ENCODE peak calls at places on chromosomes 7 and 10, in ten cellular contexts. D is fibroblast of lung, K is BJ, H is cardiac fibroblast, U is pancreas, N is OCI-LY7, Y is tibial nerve, F is WERI-Rb-1, I is AG10803, T is breast epithelium. P is an unnamed sample.

GRCh38 chr10:79070091-79070610 is 1.4 kb downstream of the ZMIZ1 start:
- DNase-seq in D (peak), K (no peak), H (peak), U (no peak), N (no peak), Y (no peak), F (no peak), I (peak), T (no peak), P (peak)

GRCh38 chr7:78139335-78139734 is 340.8 kb downstream of the PHTF2 start:
- DNase-seq in D (peak), K (peak), H (no peak), U (no peak), N (no peak), Y (no peak), F (no peak), I (peak), T (no peak), P (peak)

GRCh38 chr10:71771821-71772617 is 1.3 kb downstream of the VSIR start:
- DNase-seq in D (peak), K (peak), H (peak), U (peak), N (no peak), Y (no peak), F (no peak), I (peak), T (no peak), P (peak)

GRCh38 chr7:70923086-70923845 is 208.7 kb upstream of the GALNT17 start:
- DNase-seq in D (no peak), K (no peak), H (no peak), U (no peak), N (no peak), Y (no peak), F (no peak), I (no peak), T (no peak), P (no peak)

GRCh38 chr10:43404675-43405221 is 4.2 kb downstream of the HNRNPF start:
- DNase-seq in D (no peak), K (no peak), H (no peak), U (no peak), N (no peak), Y (no peak), F (no peak), I (no peak), T (no peak), P (no peak)

GRCh38 chr7:101315336-101315735 is 6.3 kb downstream of the IFT22 start:
- DNase-seq in D (peak), K (no peak), H (peak), U (peak), N (peak), Y (no peak), F (peak), I (peak), T (no peak), P (peak)

GRCh38 chr7:134440067-134440466 is 18.8 kb downstream of the AKR1B1 start:
- DNase-seq in D (no peak), K (no peak), H (peak), U (no peak), N (no peak), Y (no peak), F (no peak), I (no peak), T (no peak), P (no peak)

GRCh38 chr10:116115797-116116196 is 157.2 kb downstream of the GFRA1 start:
- DNase-seq in D (no peak), K (no peak), H (no peak), U (no peak), N (no peak), Y (no peak), F (no peak), I (no peak), T (no peak), P (no peak)

GRCh38 chr7:26428571-26428970 is 136.9 kb downstream of the SNX10 start:
- DNase-seq in D (no peak), K (no peak), H (no peak), U (no peak), N (no peak), Y (no peak), F (peak), I (no peak), T (no peak), P (no peak)

GRCh38 chr10:1169186-1169885 is 113.2 kb downstream of the WDR37 start:
- DNase-seq in D (no peak), K (no peak), H (no peak), U (no peak), N (no peak), Y (no peak), F (no peak), I (no peak), T (peak), P (no peak)

GRCh38 chr10:110506448-110506847 is 8.7 kb downstream of the DUSP5 start:
- DNase-seq in D (no peak), K (no peak), H (no peak), U (no peak), N (no peak), Y (no peak), F (no peak), I (no peak), T (no peak), P (no peak)

GRCh38 chr10:77156406-77156879 is 481.2 kb downstream of the KCNMA1 start:
- DNase-seq in D (peak), K (peak), H (peak), U (no peak), N (no peak), Y (no peak), F (no peak), I (peak), T (no peak), P (peak)

GRCh38 chr7:28700790-28701203 is 257.3 kb downstream of the TRIL start:
- DNase-seq in D (peak), K (no peak), H (no peak), U (no peak), N (no peak), Y (no peak), F (no peak), I (no peak), T (no peak), P (no peak)

GRCh38 chr7:55325371-55325792 is 39.8 kb upstream of the LANCL2 start:
- DNase-seq in D (peak), K (peak), H (peak), U (peak), N (no peak), Y (no peak), F (no peak), I (peak), T (no peak), P (peak)

GRCh38 chr7:102860351-102860811 is 52.4 kb upstream of the LRRC17 start:
- DNase-seq in D (peak), K (peak), H (peak), U (no peak), N (no peak), Y (no peak), F (no peak), I (peak), T (no peak), P (peak)

GRCh38 chr10:3564599-3564998 is 220.4 kb downstream of the KLF6 start:
- DNase-seq in D (peak), K (no peak), H (no peak), U (no peak), N (no peak), Y (no peak), F (no peak), I (no peak), T (no peak), P (no peak)

GRCh38 chr7:36796850-36797618 is 72.7 kb upstream of the AOAH start:
- DNase-seq in D (no peak), K (no peak), H (no peak), U (no peak), N (no peak), Y (no peak), F (no peak), I (no peak), T (no peak), P (no peak)

GRCh38 chr7:70574970-70575799 is 556.8 kb upstream of the GALNT17 start:
- DNase-seq in D (peak), K (no peak), H (no peak), U (no peak), N (no peak), Y (no peak), F (peak), I (peak), T (no peak), P (no peak)

GRCh38 chr7:158704524-158705233 is at the start of gene NCAPG2:
- DNase-seq in D (peak), K (peak), H (peak), U (peak), N (peak), Y (peak), F (peak), I (peak), T (peak), P (peak)

GRCh38 chr10:18008989-18009388 is 57.3 kb downstream of the SLC39A12 start:
- DNase-seq in D (peak), K (no peak), H (peak), U (no peak), N (no peak), Y (no peak), F (no peak), I (no peak), T (no peak), P (no peak)

GRCh38 chr7:94401411-94401810 is 6.7 kb downstream of the COL1A2 start:
- DNase-seq in D (no peak), K (no peak), H (peak), U (no peak), N (no peak), Y (no peak), F (no peak), I (peak), T (no peak), P (no peak)

GRCh38 chr10:77524300-77524711 is 113.3 kb downstream of the KCNMA1 start:
- DNase-seq in D (peak), K (peak), H (peak), U (no peak), N (no peak), Y (no peak), F (no peak), I (peak), T (no peak), P (peak)

GRCh38 chr7:151689196-151689971 is 169.7 kb upstream of the RHEB start:
- DNase-seq in D (peak), K (no peak), H (no peak), U (peak), N (no peak), Y (no peak), F (no peak), I (no peak), T (peak), P (no peak)

GRCh38 chr10:99427566-99428150 is 2.8 kb downstream of the GOT1 start:
- DNase-seq in D (no peak), K (no peak), H (no peak), U (no peak), N (no peak), Y (no peak), F (no peak), I (no peak), T (no peak), P (no peak)

GRCh38 chr7:2540641-2541051 is 14.7 kb downstream of the BRAT1 start:
- DNase-seq in D (no peak), K (no peak), H (no peak), U (no peak), N (no peak), Y (no peak), F (peak), I (no peak), T (no peak), P (no peak)

GRCh38 chr10:125629758-125630376 is 53.1 kb downstream of the TEX36 start:
- DNase-seq in D (peak), K (no peak), H (peak), U (no peak), N (peak), Y (no peak), F (no peak), I (peak), T (no peak), P (peak)
- TF ChIP-seq CTCF in D (peak), K (peak), H (peak), U (peak), N (peak), Y (no peak), F (peak), I (peak), T (peak), P (peak)

GRCh38 chr7:114225784-114226183 is 188.8 kb upstream of the FOXP2 start:
- DNase-seq in D (no peak), K (no peak), H (no peak), U (no peak), N (no peak), Y (no peak), F (no peak), I (no peak), T (no peak), P (no peak)
- H3K4me3 ChIP-seq in D (no peak), K (no peak), H (no peak), U (no peak), N (no peak), Y (no peak), F (no peak), I (no peak), T (no peak), P (no peak)

DNA sequence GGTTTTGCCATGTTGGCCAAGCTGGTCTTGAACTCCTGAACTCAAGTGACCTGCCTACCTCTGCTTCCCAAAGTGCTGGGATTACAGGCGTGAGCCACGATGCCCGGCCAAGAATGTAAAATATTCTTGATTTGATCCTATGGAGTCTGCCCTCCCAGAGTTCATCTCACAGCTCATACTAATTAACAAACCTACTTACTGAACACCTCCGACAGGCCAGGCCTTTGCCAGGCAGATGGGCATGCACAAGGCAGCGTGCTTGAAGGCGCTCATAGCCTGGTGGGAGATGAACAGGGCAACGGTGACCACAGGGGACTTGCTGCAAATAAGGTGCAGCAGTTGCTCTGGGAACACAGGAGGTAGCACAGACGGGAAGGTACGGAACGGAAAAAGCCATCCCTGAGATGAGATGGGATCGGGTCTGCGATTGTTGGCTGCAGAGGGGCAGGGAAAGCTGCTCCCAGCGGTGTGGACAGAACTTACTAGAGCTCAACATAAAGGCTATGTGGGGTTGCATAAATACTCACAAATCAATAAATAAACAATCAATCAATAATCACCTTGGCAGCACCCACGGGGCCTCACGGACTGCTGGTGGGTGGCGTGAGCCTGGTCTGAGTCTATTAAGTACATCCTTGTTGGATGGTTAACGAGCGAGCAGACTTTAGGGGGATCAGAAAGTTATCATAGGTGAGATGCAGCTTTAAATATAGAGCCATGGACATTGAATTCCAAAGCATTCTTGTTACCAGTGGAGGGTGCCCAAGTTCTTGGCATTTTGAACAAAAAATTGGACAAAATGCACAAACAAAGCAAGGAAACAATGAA is 4.7 kb downstream of the ACBD7 start:
- DNase-seq in D (no peak), K (no peak), H (no peak), U (no peak), N (no peak), Y (no peak), F (no peak), I (no peak), T (no peak), P (no peak)
- TF ChIP-seq CTCF in D (no peak), K (no peak), H (no peak), U (no peak), N (no peak), Y (peak), F (no peak), I (peak), T (no peak), P (peak)

GRCh38 chr10:103856497-103857175 is 1.3 kb upstream of the SH3PXD2A start:
- DNase-seq in D (no peak), K (no peak), H (no peak), U (no peak), N (no peak), Y (no peak), F (no peak), I (no peak), T (no peak), P (no peak)
- H3K4me3 ChIP-seq in D (no peak), K (no peak), H (no peak), U (no peak), N (no peak), Y (no peak), F (no peak), I (no peak), T (no peak), P (no peak)

DNA sequence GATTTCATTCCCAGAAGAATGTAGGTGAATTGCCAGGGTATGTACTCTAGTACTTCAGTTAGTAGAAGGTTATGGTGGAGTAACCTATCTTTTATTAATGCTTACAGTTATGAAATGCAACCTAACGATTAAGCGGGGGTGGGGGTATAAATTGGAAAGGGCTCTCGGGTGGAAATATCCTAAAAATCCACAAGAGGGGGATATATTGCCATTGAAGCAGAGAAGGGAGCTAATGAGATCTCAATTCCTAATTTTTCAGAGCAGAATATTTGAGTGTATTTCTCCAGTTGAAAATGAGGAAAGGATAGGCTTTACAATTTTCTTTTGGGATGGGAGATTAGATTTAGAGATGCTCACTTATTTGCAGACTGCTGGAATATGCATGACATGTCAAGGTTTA is 90.8 kb downstream of the DNAJB9 start:
- DNase-seq in D (no peak), K (no peak), H (peak), U (no peak), N (no peak), Y (no peak), F (no peak), I (no peak), T (no peak), P (peak)
- TF ChIP-seq CTCF in D (peak), K (peak), H (peak), U (no peak), N (peak), Y (no peak), F (peak), I (peak), T (no peak), P (peak)

DNA sequence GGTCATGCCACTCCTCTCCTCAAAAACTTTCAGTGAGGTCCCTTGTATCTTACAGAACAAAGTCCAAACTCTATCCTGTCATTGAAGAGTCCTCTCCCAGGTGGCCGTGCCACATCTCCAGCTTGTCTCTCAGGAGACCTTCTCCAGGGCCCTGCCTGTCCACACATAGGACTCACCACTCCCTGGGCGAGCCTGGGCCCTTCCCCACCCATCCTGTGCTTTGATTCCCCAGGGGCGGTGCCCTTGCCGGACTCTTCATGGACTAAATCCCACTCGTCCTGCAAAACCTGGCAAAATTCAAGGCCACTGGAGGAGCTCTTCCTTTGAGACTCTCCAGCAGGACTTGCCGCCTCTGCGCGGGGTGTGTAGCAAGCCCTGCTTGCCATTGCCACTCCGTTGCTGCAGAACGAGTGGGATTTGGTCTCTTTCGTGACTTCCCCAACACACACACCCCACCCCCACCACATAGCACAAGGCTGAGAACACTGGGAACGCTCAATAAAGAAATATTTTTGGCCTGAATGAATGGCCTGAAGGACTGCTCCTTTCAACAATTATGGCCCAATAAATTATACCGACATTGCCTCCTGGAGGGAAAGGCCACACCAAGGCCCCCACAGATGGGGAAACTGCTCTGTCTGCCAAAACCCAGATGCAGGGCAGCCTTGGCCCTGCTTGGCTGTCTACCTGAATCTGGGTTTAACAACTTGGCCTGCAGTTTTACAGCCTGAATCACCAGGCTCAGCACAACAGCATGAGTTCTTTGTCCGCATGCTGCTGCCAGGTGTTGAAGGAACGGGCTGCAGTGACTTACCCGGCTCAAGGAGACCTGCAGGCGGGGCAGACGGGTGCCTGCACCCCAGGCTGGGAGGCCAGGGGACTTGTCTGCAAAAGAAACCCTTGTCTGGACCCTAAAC is 72.8 kb upstream of the KAT6B start:
- DNase-seq in D (peak), K (peak), H (no peak), U (peak), N (no peak), Y (no peak), F (no peak), I (peak), T (no peak), P (peak)
- H3K4me3 ChIP-seq in D (no peak), K (no peak), H (no peak), U (no peak), N (no peak), Y (no peak), F (no peak), I (no peak), T (no peak), P (no peak)

DNA sequence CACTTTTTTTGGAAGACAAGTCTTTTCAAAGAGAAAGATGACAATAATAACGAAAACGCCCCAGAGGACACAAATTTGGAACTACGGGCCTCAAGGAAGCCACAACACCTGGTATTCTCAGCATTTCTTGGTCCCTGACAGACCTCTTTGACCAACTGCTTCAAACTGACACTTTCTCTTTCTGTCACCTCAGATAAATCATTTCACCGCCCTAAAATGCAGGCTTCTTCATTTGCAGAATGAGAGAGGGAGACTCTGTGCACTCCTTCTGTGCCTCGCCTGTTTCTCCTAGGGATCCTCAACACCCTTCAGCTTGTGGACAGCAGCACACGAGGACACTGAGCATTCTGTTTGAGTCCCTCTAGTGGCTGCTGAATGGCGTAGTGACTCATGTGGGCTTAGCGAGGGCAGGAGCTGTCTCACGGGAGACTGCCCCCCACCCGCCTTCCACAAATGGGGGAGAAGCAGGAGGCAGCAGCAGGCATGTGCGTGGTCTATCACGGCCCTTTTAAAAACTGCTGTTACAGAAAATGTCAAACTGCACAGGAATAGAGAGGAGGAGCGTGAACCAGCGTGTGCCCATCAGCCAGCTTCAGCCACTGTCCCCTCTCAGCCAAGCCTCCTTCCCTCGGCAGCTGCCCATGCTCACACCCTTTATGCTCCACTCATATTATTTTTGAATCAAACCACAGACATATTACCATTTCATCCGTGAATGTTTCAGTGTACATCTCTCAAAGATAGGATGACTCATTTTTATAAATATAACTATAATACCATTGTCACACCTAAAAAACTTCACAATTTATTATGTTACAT is 41.4 kb downstream of the GSDME start:
- DNase-seq in D (peak), K (no peak), H (peak), U (no peak), N (peak), Y (no peak), F (peak), I (peak), T (no peak), P (peak)
- TF ChIP-seq CTCF in D (peak), K (peak), H (peak), U (no peak), N (peak), Y (peak), F (peak), I (peak), T (no peak), P (peak)

P was measured in fibroblast of villous mesenchyme.